ENCODE peak calls at places on chromosomes 4 and X, in nine cellular contexts. E is kidney glomerular epithelial cell; D is naive B cell; R is endothelial cell; W is T-helper 1 cell; J is choroid plexus epithelial cell; M is activated T-helper 1 cell treated with anti-CD3 and anti-CD28 coated beads, Interleukin-2, amount 50 U/mL, for 16 hours; C is gastrocnemius medialis; B is NCI-H2081. H is an unnamed sample.

GRCh38 chrX:101764538-101764937 is 104.9 kb upstream of the ARMCX2 start:
- DNase-seq in C (no peak), B (no peak), J (peak), D (no peak), M (no peak), R (no peak), E (no peak), W (no peak), H (no peak)

GRCh38 chr4:84535901-84536300 is 36.8 kb upstream of the NKX6-1 start:
- DNase-seq in D (no peak), J (no peak), E (no peak), W (no peak), M (no peak), B (no peak), C (no peak), R (no peak), H (no peak)

GRCh38 chr4:2268357-2269205 is 6.7 kb upstream of the MXD4 start:
- DNase-seq in J (no peak), C (no peak), B (no peak), R (no peak), D (no peak), M (no peak), E (no peak), W (no peak), H (no peak)

GRCh38 chrX:43661521-43662240 is 5.6 kb downstream of the MAOA start:
- DNase-seq in D (no peak), R (no peak), C (peak), B (no peak), E (no peak), M (no peak), J (peak), W (no peak), H (no peak)

GRCh38 chr4:134470544-134470943 is 269.0 kb upstream of the PABPC4L start:
- DNase-seq in E (peak), D (no peak), W (no peak), B (no peak), C (no peak), R (peak), M (no peak), J (peak), H (no peak)

GRCh38 chrX:103236296-103236695 is 18.7 kb downstream of the TCEAL8 start:
- DNase-seq in E (no peak), J (no peak), D (no peak), C (no peak), M (no peak), B (no peak), W (no peak), R (no peak), H (no peak)

GRCh38 chr4:4985844-4986243 is 33.4 kb downstream of the CYTL1 start:
- DNase-seq in J (no peak), W (no peak), R (peak), B (no peak), M (no peak), D (no peak), E (no peak), C (no peak), H (no peak)

GRCh38 chr4:156686120-156686519 is 285.5 kb downstream of the PDGFC start:
- DNase-seq in B (no peak), E (peak), W (no peak), D (no peak), J (peak), R (no peak), C (no peak), M (no peak), H (no peak)

GRCh38 chr4:161949941-161950725 is 213.7 kb downstream of the FSTL5 start:
- DNase-seq in R (no peak), W (no peak), D (no peak), C (no peak), M (no peak), J (peak), B (no peak), E (no peak), H (no peak)

GRCh38 chrX:46218373-46218772 is 326.8 kb downstream of the ZNF674 start:
- DNase-seq in W (no peak), C (no peak), B (no peak), M (no peak), R (no peak), J (no peak), E (peak), D (no peak), H (no peak)

GRCh38 chrX:107107459-107107858 is 11.2 kb downstream of the RBM41 start:
- DNase-seq in M (no peak), W (no peak), B (no peak), D (no peak), E (no peak), R (no peak), C (no peak), J (no peak), H (no peak)

GRCh38 chr4:99708551-99708950 is 50.9 kb upstream of the C4orf54 start:
- DNase-seq in C (no peak), B (no peak), M (no peak), D (no peak), J (no peak), R (no peak), W (no peak), E (no peak), H (no peak)

GRCh38 chr4:132180020-132180427 is 969.1 kb upstream of the PCDH10 start:
- DNase-seq in E (peak), D (no peak), W (no peak), J (peak), M (no peak), B (no peak), C (no peak), R (no peak), H (no peak)

GRCh38 chr4:151807220-151807619 is 46.4 kb upstream of the GATB start:
- DNase-seq in R (no peak), W (no peak), B (no peak), M (no peak), C (no peak), J (no peak), E (no peak), D (no peak), H (no peak)

GRCh38 chrX:56130436-56130835 is 101.7 kb upstream of the KLF8 start:
- DNase-seq in B (no peak), R (no peak), E (peak), D (no peak), W (no peak), J (no peak), C (no peak), M (no peak), H (no peak)

GRCh38 chr4:128850252-128850651 is 40.8 kb downstream of the JADE1 start:
- DNase-seq in B (no peak), W (no peak), D (no peak), E (no peak), J (no peak), M (no peak), R (no peak), C (no peak), H (no peak)

GRCh38 chr4:47278631-47279030 is 184.9 kb downstream of the COMMD8 start:
- DNase-seq in C (no peak), R (no peak), E (no peak), B (peak), D (no peak), M (no peak), J (no peak), W (no peak), H (no peak)

GRCh38 chr4:182286035-182286434 is 42.8 kb downstream of the TENM3 start:
- DNase-seq in E (peak), W (no peak), J (no peak), C (no peak), M (no peak), R (no peak), B (no peak), D (no peak), H (no peak)

GRCh38 chr4:68338625-68339024 is 11.3 kb downstream of the YTHDC1 start:
- DNase-seq in R (no peak), D (no peak), W (no peak), C (no peak), M (no peak), B (no peak), E (no peak), J (peak), H (no peak)

GRCh38 chr4:5956285-5957021 is 61.8 kb downstream of the C4orf50 start:
- DNase-seq in D (no peak), M (no peak), R (no peak), J (no peak), B (peak), W (no peak), C (no peak), E (no peak), H (no peak)

GRCh38 chr4:163343604-163344146 is at the start of gene NPY5R:
- DNase-seq in B (no peak), J (no peak), D (no peak), M (no peak), E (no peak), W (no peak), R (peak), C (no peak), H (no peak)

GRCh38 chr4:140149851-140150635 is 3.9 kb downstream of the MAML3 start:
- DNase-seq in J (peak), W (peak), D (peak), C (peak), M (peak), B (peak), E (peak), R (peak), H (no peak)

GRCh38 chr4:56742080-56742871 is 61.2 kb upstream of the HOPX start:
- DNase-seq in D (no peak), E (peak), W (no peak), B (no peak), M (no peak), C (no peak), R (no peak), J (peak), H (no peak)

GRCh38 chr4:15488658-15489470 is 19.2 kb downstream of the CC2D2A start:
- DNase-seq in M (no peak), D (no peak), R (no peak), J (peak), E (no peak), C (no peak), B (no peak), W (no peak), H (no peak)

GRCh38 chr4:138958519-138958918 is 57.1 kb upstream of the NOCT start:
- DNase-seq in D (no peak), C (no peak), J (no peak), B (no peak), E (no peak), M (no peak), W (no peak), R (no peak), H (no peak)

GRCh38 chrX:149286940-149287349 is 218.2 kb downstream of the IDS start:
- DNase-seq in J (peak), B (no peak), E (no peak), R (peak), M (peak), D (peak), C (no peak), W (peak), H (no peak)

GRCh38 chrX:153583433-153583832 is 15.5 kb downstream of the CCNQ start:
- DNase-seq in M (no peak), J (no peak), R (no peak), B (no peak), C (no peak), D (no peak), E (no peak), W (no peak), H (no peak)

GRCh38 chr4:5976431-5976830 is 41.8 kb downstream of the C4orf50 start:
- DNase-seq in B (no peak), W (no peak), C (no peak), D (no peak), M (no peak), R (no peak), J (no peak), E (no peak), H (no peak)

GRCh38 chrX:20313889-20314288 is 47.2 kb upstream of the RPS6KA3 start:
- DNase-seq in W (no peak), J (no peak), E (no peak), C (no peak), R (no peak), B (no peak), M (no peak), D (peak), H (no peak)

GRCh38 chr4:24473309-24473721 is 111.0 kb downstream of the DHX15 start:
- DNase-seq in J (peak), C (no peak), R (no peak), M (no peak), W (no peak), D (no peak), B (no peak), E (peak), H (no peak)

GRCh38 chr4:121278811-121279368 is 101.9 kb downstream of the QRFPR start:
- DNase-seq in J (peak), C (no peak), B (no peak), E (peak), W (no peak), R (no peak), M (no peak), D (no peak), H (no peak)

GRCh38 chr4:145557720-145558119 is 61.5 kb upstream of the MMAA start:
- DNase-seq in C (peak), E (peak), M (peak), W (peak), J (peak), B (no peak), D (peak), R (peak), H (no peak)

GRCh38 chrX:119643696-119644095 is 37.5 kb upstream of the NKRF start:
- DNase-seq in E (no peak), C (no peak), R (no peak), J (no peak), D (no peak), B (no peak), W (no peak), M (no peak), H (no peak)

GRCh38 chr4:143188325-143189088 is 3.8 kb downstream of the USP38 start:
- DNase-seq in B (no peak), M (no peak), C (no peak), D (no peak), W (no peak), J (peak), E (no peak), R (no peak), H (no peak)

GRCh38 chr4:123024710-123025109 is 102.3 kb upstream of the NUDT6 start:
- DNase-seq in D (no peak), J (no peak), C (no peak), B (no peak), R (no peak), W (no peak), E (no peak), M (no peak), H (no peak)

GRCh38 chrX:107563851-107564250 is 64.5 kb upstream of the PRPS1 start:
- DNase-seq in W (no peak), D (no peak), M (no peak), B (peak), J (no peak), R (no peak), C (no peak), E (no peak), H (no peak)